ENCODE peak calls at places on chromosomes 11 and 22, in ten cellular contexts. H, A, Z, I, O, Y, T, V, J and S are unnamed samples. For H3K4me1, the result is how much of the 10 kb centered on the place peaks cover.

GRCh38 chr22:33921576-33922181 is 1.4 kb upstream of the LARGE1 start:
- DNase-seq in H (peak), A (peak), Z (peak), I (peak), O (peak), Y (peak), T (peak), V (peak), J (peak), S (peak)

GRCh38 chr11:35765211-35765610 is 102.6 kb downstream of the TRIM44 start:
- DNase-seq in H (no peak), A (no peak), Z (no peak), I (no peak), O (no peak), Y (no peak), T (no peak), V (no peak), J (no peak), S (no peak)

GRCh38 chr11:117073539-117073938 is 24.7 kb downstream of the SIK3 start:
- DNase-seq in H (no peak), A (no peak), Z (no peak), I (no peak), O (no peak), Y (no peak), T (no peak), V (no peak), J (no peak), S (no peak)

GRCh38 chr22:32628626-32629587 is 154.3 kb downstream of the FBXO7 start:
- DNase-seq in H (no peak), A (no peak), Z (no peak), I (peak), O (peak), Y (no peak), T (no peak), V (no peak), J (no peak), S (no peak)

GRCh38 chr11:103491777-103492176 is 382.6 kb downstream of the DYNC2H1 start:
- DNase-seq in H (no peak), A (no peak), Z (no peak), I (no peak), O (no peak), Y (no peak), T (no peak), V (no peak), J (no peak), S (no peak)

GRCh38 chr22:41935015-41935908 is 8.7 kb upstream of the TNFRSF13C start:
- DNase-seq in H (no peak), A (no peak), Z (no peak), I (no peak), O (peak), Y (no peak), T (no peak), V (no peak), J (no peak), S (no peak)

GRCh38 chr11:47188262-47188661 is 2.0 kb upstream of the PACSIN3 start:
- DNase-seq in H (no peak), A (no peak), Z (no peak), I (no peak), O (no peak), Y (no peak), T (no peak), V (no peak), J (no peak), S (no peak)

GRCh38 chr11:94734563-94735275 is 33.4 kb upstream of the AMOTL1 start:
- DNase-seq in H (no peak), A (no peak), Z (no peak), I (no peak), O (no peak), Y (no peak), T (no peak), V (no peak), J (no peak), S (no peak)

GRCh38 chr22:37045958-37046357 is 5.6 kb upstream of the KCTD17 start:
- DNase-seq in H (no peak), A (no peak), Z (no peak), I (peak), O (no peak), Y (no peak), T (no peak), V (no peak), J (no peak), S (peak)

GRCh38 chr22:36862251-36863242 is 1.7 kb downstream of the NCF4 start:
- DNase-seq in H (peak), A (no peak), Z (no peak), I (no peak), O (no peak), Y (peak), T (no peak), V (peak), J (peak), S (no peak)

GRCh38 chr11:83521647-83522596 is 235.8 kb upstream of the CCDC90B start:
- DNase-seq in H (no peak), A (no peak), Z (no peak), I (peak), O (no peak), Y (no peak), T (peak), V (no peak), J (no peak), S (no peak)

GRCh38 chr11:68843703-68844312 is 2.1 kb upstream of the CPT1A start:
- DNase-seq in H (peak), A (peak), Z (no peak), I (peak), O (peak), Y (peak), T (peak), V (peak), J (peak), S (no peak)

GRCh38 chr22:36921309-36922096 is 8.1 kb downstream of the CSF2RB start:
- DNase-seq in H (no peak), A (no peak), Z (peak), I (no peak), O (no peak), Y (no peak), T (no peak), V (peak), J (no peak), S (no peak)

DNA sequence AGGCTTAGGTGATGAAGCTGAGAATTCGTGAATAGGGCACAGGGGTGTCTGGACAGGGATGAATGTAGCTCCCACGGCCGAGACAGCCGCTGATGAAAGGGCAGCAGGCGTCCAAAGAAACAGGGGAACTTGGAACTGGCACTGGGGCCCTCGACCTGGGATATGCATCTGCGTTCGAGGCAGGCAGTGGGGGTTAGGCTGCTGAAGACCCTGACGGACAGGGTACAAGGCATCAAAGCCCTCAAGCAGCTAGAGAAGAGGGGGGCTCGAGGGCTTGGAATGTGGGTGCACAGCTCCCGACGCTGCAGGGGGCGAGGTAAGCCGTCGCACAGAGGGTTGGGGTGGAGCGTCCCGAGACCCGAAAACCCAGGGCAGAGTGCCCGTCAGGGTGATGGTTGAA is 6.9 kb upstream of the SYT8 start:
- DNase-seq in H (peak), A (peak), Z (no peak), I (no peak), O (peak), Y (peak), T (no peak), V (no peak), J (no peak), S (no peak)
- H3K27ac ChIP-seq in H (no peak), A (peak), Z (no peak), I (no peak), O (peak), Y (peak), T (no peak), V (no peak), J (no peak), S (no peak)

GRCh38 chr22:35510481-35510934 is 30.1 kb upstream of the RASD2 start:
- DNase-seq in H (no peak), A (no peak), Z (no peak), I (peak), O (no peak), Y (no peak), T (no peak), V (no peak), J (no peak), S (no peak)

GRCh38 chr22:35509451-35509850 is 31.2 kb upstream of the RASD2 start:
- DNase-seq in H (no peak), A (no peak), Z (no peak), I (no peak), O (no peak), Y (no peak), T (no peak), V (no peak), J (no peak), S (no peak)

GRCh38 chr22:35509960-35510359 is 30.7 kb upstream of the RASD2 start:
- DNase-seq in H (no peak), A (no peak), Z (no peak), I (no peak), O (no peak), Y (no peak), T (no peak), V (no peak), J (no peak), S (no peak)

GRCh38 chr22:35505394-35506258 is 35.0 kb upstream of the RASD2 start:
- DNase-seq in H (no peak), A (no peak), Z (no peak), I (no peak), O (no peak), Y (no peak), T (no peak), V (no peak), J (no peak), S (peak)

GRCh38 chr22:35506259-35506570 is 34.4 kb upstream of the RASD2 start:
- DNase-seq in H (no peak), A (no peak), Z (no peak), I (peak), O (no peak), Y (no peak), T (no peak), V (no peak), J (no peak), S (no peak)
- H3K4me1 ChIP-seq in H (under half), A (under half), Z (under half), I (under half), O (under half), Y (under half), T (under half), V (under half), J (under half), S (under half)

DNA sequence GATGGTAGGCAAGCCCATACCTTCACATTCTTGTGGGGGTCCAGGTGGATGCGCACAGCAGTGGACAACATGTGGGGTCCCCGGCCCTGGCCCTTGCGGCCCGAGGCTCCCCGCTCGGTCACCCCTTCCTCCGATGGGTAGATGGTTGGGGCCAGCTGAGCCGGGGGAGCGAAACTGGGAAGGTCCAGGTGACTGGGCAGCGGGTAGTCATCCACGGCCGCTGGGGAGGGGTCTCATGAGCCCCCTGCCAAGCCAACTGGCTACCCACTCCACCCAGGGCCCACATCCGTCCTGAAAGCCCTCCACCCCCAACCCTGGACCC is 10.7 kb downstream of the ATG2A start:
- DNase-seq in H (peak), A (no peak), Z (no peak), I (no peak), O (no peak), Y (no peak), T (no peak), V (no peak), J (no peak), S (no peak)
- H3K27ac ChIP-seq in H (no peak), A (no peak), Z (no peak), I (no peak), O (no peak), Y (no peak), T (no peak), V (no peak), J (no peak), S (no peak)

GRCh38 chr11:20000393-20001134 is 159.7 kb downstream of the DBX1 start:
- DNase-seq in H (no peak), A (no peak), Z (no peak), I (peak), O (no peak), Y (peak), T (no peak), V (no peak), J (no peak), S (no peak)
- H3K4me1 ChIP-seq in H (half or more), A (under half), Z (under half), I (under half), O (under half), Y (under half), T (under half), V (under half), J (under half), S (under half)

GRCh38 chr22:40434745-40435144 is 64.4 kb downstream of the SGSM3 start:
- DNase-seq in H (no peak), A (peak), Z (no peak), I (no peak), O (no peak), Y (no peak), T (no peak), V (no peak), J (no peak), S (no peak)

GRCh38 chr22:40434101-40434500 is 63.7 kb downstream of the SGSM3 start:
- DNase-seq in H (no peak), A (no peak), Z (no peak), I (peak), O (no peak), Y (no peak), T (no peak), V (no peak), J (no peak), S (no peak)

GRCh38 chr22:40432625-40433024 is 62.2 kb downstream of the SGSM3 start:
- DNase-seq in H (no peak), A (peak), Z (no peak), I (no peak), O (no peak), Y (no peak), T (no peak), V (no peak), J (no peak), S (no peak)

GRCh38 chr22:40432167-40432566 is 61.8 kb downstream of the SGSM3 start:
- DNase-seq in H (no peak), A (no peak), Z (no peak), I (no peak), O (no peak), Y (no peak), T (no peak), V (no peak), J (no peak), S (no peak)

DNA sequence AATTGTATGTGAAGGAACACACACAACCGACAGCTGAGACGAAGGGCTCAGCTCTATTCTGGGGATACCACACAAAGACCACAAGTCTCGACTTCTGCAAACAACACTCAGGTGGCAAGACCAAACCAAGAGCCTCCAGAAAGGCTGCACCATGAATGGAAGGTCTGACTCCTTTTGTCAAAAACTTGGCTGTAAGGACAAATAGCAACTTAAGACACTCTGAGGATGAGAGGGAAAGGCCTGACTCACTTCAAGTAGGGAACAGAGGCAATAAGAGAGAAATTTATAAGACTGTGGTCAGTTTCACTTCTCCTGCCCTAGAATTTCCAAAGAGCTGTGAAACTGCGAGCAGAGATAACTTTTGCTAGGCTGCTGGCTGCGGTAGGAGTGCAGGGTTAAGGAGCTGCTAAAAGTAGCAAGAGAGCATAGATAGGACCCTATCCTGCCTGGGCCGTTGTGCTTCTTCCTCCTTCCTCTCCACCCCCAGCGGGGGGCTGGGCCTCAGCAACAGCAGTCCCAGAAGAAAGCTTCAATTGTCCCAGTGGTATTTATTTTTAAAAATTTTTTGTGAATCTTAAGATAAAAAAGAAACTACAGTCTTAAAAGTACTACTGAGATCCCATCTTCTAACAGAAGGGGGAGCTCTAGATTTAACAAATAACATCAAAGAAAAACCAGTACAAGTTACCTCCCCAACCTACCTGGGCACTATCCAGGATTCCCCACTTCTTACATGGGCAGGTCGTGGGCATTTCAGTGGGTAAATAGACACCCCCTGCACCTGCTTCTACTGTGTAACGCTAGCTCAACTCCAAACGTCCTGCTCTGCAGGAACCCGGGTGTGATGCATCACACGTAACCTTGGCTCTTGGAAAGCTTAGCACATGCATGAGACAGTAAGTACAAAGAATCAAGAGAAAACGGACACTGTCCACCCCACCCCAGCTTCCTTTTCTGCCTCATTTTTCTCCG is 66.4 kb downstream of the SGSM3 start:
- DNase-seq in H (no peak), A (peak), Z (no peak), I (peak), O (no peak), Y (no peak), T (peak), V (no peak), J (no peak), S (peak)
- H3K27ac ChIP-seq in H (peak), A (peak), Z (peak), I (peak), O (no peak), Y (peak), T (peak), V (peak), J (peak), S (peak)

GRCh38 chr22:19852177-19852781 is 2.4 kb downstream of the GNB1L start:
- DNase-seq in H (peak), A (no peak), Z (peak), I (no peak), O (no peak), Y (no peak), T (no peak), V (no peak), J (no peak), S (peak)
- H3K4me1 ChIP-seq in H (under half), A (under half), Z (under half), I (half or more), O (under half), Y (half or more), T (under half), V (half or more), J (under half), S (under half)

DNA sequence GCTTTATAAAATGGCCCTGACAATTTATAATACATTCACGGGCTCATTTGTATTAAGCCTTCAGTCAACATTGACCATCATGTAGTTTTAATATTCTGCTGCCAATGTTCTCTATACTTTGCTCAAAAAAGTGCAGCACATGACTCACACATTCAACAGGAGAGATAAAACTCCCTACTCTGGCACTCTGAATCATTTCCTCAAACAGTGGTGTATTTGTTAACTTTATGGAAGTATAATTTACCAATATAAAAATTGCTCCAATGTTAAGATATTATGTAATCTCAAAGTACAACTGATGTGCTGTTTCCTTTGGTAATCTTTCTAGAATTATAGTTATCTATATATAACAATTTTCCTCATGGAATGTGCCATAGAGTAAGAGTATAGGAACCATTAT is 39.9 kb downstream of the MAML2 start:
- DNase-seq in H (no peak), A (no peak), Z (no peak), I (peak), O (no peak), Y (no peak), T (peak), V (no peak), J (no peak), S (no peak)
- H3K27ac ChIP-seq in H (peak), A (peak), Z (peak), I (no peak), O (no peak), Y (peak), T (no peak), V (no peak), J (no peak), S (peak)

GRCh38 chr22:21949569-21949918 is 3.1 kb downstream of the PPM1F start:
- DNase-seq in H (no peak), A (no peak), Z (no peak), I (no peak), O (no peak), Y (no peak), T (no peak), V (no peak), J (no peak), S (no peak)
- H3K4me1 ChIP-seq in H (half or more), A (under half), Z (half or more), I (under half), O (under half), Y (half or more), T (under half), V (half or more), J (under half), S (under half)

DNA sequence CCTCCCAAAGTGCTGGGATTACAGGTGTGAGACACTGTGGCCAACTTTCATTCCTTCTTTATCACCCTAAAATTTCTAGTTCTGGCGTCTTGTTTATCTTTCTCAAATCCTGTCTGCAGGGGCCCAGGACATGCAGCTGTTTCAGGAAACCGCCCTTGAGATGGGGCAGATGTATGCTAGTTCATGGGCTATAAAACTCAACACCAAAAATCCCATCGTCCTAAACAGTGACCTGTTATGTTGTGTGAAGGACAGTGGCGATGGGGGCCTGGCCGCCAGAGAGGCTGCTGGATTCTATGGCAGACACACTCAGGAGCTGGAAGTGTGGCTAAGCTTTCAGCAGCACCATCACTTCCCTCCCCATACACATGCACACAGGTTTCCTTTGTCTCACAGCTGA is 36.6 kb downstream of the MARK2 start:
- DNase-seq in H (no peak), A (no peak), Z (no peak), I (no peak), O (no peak), Y (no peak), T (no peak), V (no peak), J (no peak), S (no peak)
- H3K27ac ChIP-seq in H (no peak), A (no peak), Z (peak), I (no peak), O (no peak), Y (no peak), T (no peak), V (no peak), J (no peak), S (no peak)